ENCODE peak calls at places on chromosomes 13 and 19, in six cellular contexts. One of them, this sample, is unnamed.
A peak's percentile ranks its signal among the peaks of the same experiment; 100 is the strongest.

GRCh38 chr13:44171861-44172260 is 201.8 kb upstream of the SERP2 start:
- DNase-seq in IMR-90: no peak
- DNase-seq in A549: no peak
- DNase-seq in K562: no peak
- DNase-seq in H1: no peak
- DNase-seq in HepG2: no peak
- DNase-seq in this sample: no peak

GRCh38 chr13:36357692-36358091 is 11.5 kb upstream of the SPART start:
- DNase-seq in IMR-90: no peak
- DNase-seq in A549: no peak
- DNase-seq in K562: no peak
- DNase-seq in H1: no peak
- DNase-seq in HepG2: no peak
- DNase-seq in this sample: no peak

GRCh38 chr13:75145926-75146325 is 336.0 kb downstream of the TBC1D4 start:
- DNase-seq in IMR-90: no peak
- DNase-seq in A549: no peak
- DNase-seq in K562: no peak
- DNase-seq in H1: no peak
- DNase-seq in HepG2: no peak
- DNase-seq in this sample: no peak

GRCh38 chr13:43307921-43308433 is 284.6 kb downstream of the DNAJC15 start:
- DNase-seq in IMR-90: peak; percentile 87
- DNase-seq in A549: no peak
- DNase-seq in K562: peak; percentile 4
- DNase-seq in H1: no peak
- DNase-seq in HepG2: peak; percentile 86
- DNase-seq in this sample: peak; percentile 68

GRCh38 chr13:29131159-29131558 is 311.0 kb downstream of the MTUS2 start:
- DNase-seq in IMR-90: no peak
- DNase-seq in A549: no peak
- DNase-seq in K562: no peak
- DNase-seq in H1: no peak
- DNase-seq in HepG2: no peak
- DNase-seq in this sample: no peak

GRCh38 chr13:67084066-67084465 is 146.1 kb downstream of the PCDH9 start:
- DNase-seq in IMR-90: no peak
- DNase-seq in A549: no peak
- DNase-seq in K562: peak; percentile 25
- DNase-seq in H1: no peak
- DNase-seq in HepG2: no peak
- DNase-seq in this sample: no peak

GRCh38 chr13:50069255-50069654 is 54.0 kb downstream of the KCNRG start:
- DNase-seq in IMR-90: peak; percentile 52
- DNase-seq in A549: no peak
- DNase-seq in K562: no peak
- DNase-seq in H1: no peak
- DNase-seq in HepG2: no peak
- DNase-seq in this sample: no peak

GRCh38 chr13:91817250-91817649 is 418.8 kb downstream of the GPC5 start:
- DNase-seq in IMR-90: peak; percentile 13
- DNase-seq in A549: no peak
- DNase-seq in K562: peak; percentile 38
- DNase-seq in H1: no peak
- DNase-seq in HepG2: peak; percentile 1
- DNase-seq in this sample: no peak

GRCh38 chr13:109584844-109585361 is 201.5 kb downstream of the IRS2 start:
- DNase-seq in IMR-90: no peak
- DNase-seq in A549: no peak
- DNase-seq in K562: no peak
- DNase-seq in H1: no peak
- DNase-seq in HepG2: no peak
- DNase-seq in this sample: no peak

GRCh38 chr19:29623726-29624488 is 17.8 kb downstream of the POP4 start:
- DNase-seq in IMR-90: no peak
- DNase-seq in A549: no peak
- DNase-seq in K562: peak; percentile 57
- DNase-seq in H1: no peak
- DNase-seq in HepG2: no peak
- DNase-seq in this sample: no peak

GRCh38 chr13:26946675-26947342 is 186.2 kb upstream of the GPR12 start:
- DNase-seq in IMR-90: peak; percentile 73
- DNase-seq in A549: peak; percentile 50
- DNase-seq in K562: peak; percentile 66
- DNase-seq in H1: no peak
- DNase-seq in HepG2: peak; percentile 64
- DNase-seq in this sample: peak; percentile 16

GRCh38 chr13:26442541-26442940 is 114.9 kb upstream of the WASF3 start:
- DNase-seq in IMR-90: peak; percentile 82
- DNase-seq in A549: no peak
- DNase-seq in K562: no peak
- DNase-seq in H1: no peak
- DNase-seq in HepG2: no peak
- DNase-seq in this sample: no peak

GRCh38 chr19:42037649-42038048 is 32.4 kb downstream of the GRIK5 start:
- DNase-seq in IMR-90: no peak
- DNase-seq in A549: no peak
- DNase-seq in K562: no peak
- DNase-seq in H1: no peak
- DNase-seq in HepG2: no peak
- DNase-seq in this sample: no peak

GRCh38 chr13:27359203-27359821 is 65.1 kb upstream of the GTF3A start:
- DNase-seq in IMR-90: peak; percentile 73
- DNase-seq in A549: peak; percentile 53
- DNase-seq in K562: peak; percentile 65
- DNase-seq in H1: no peak
- DNase-seq in HepG2: peak; percentile 43
- DNase-seq in this sample: no peak

GRCh38 chr19:32519023-32519422 is 62.0 kb upstream of the PDCD5 start:
- DNase-seq in IMR-90: no peak
- DNase-seq in A549: no peak
- DNase-seq in K562: no peak
- DNase-seq in H1: no peak
- DNase-seq in HepG2: no peak
- DNase-seq in this sample: no peak

GRCh38 chr19:19280561-19280960 is 7.5 kb upstream of the TM6SF2 start:
- DNase-seq in IMR-90: peak; percentile 5
- DNase-seq in A549: no peak
- DNase-seq in K562: no peak
- DNase-seq in H1: no peak
- DNase-seq in HepG2: no peak
- DNase-seq in this sample: no peak

GRCh38 chr13:73284475-73284874 is 225.7 kb downstream of the KLF5 start:
- DNase-seq in IMR-90: no peak
- DNase-seq in A549: no peak
- DNase-seq in K562: no peak
- DNase-seq in H1: no peak
- DNase-seq in HepG2: no peak
- DNase-seq in this sample: no peak

GRCh38 chr19:14434157-14434501 is 1.0 kb downstream of the PKN1 start:
- DNase-seq in IMR-90: no peak
- DNase-seq in A549: no peak
- DNase-seq in K562: no peak
- DNase-seq in H1: no peak
- DNase-seq in HepG2: no peak
- DNase-seq in this sample: no peak

GRCh38 chr13:95956589-95957148 is 96.5 kb downstream of the UGGT2 start:
- DNase-seq in IMR-90: no peak
- DNase-seq in A549: no peak
- DNase-seq in K562: peak; percentile 23
- DNase-seq in H1: no peak
- DNase-seq in HepG2: no peak
- DNase-seq in this sample: peak; percentile 21

GRCh38 chr13:75566658-75567057 is 17.1 kb downstream of the UCHL3 start:
- DNase-seq in IMR-90: peak; percentile 71
- DNase-seq in A549: peak; percentile 2
- DNase-seq in K562: no peak
- DNase-seq in H1: no peak
- DNase-seq in HepG2: peak; percentile 31
- DNase-seq in this sample: no peak

GRCh38 chr19:13629687-13630357 is 123.5 kb upstream of the CACNA1A start:
- DNase-seq in IMR-90: peak; percentile 91
- DNase-seq in A549: no peak
- DNase-seq in K562: no peak
- DNase-seq in H1: no peak
- DNase-seq in HepG2: no peak
- DNase-seq in this sample: no peak

GRCh38 chr19:5093297-5093858 is 124.5 kb downstream of the KDM4B start:
- DNase-seq in IMR-90: no peak
- DNase-seq in A549: no peak
- DNase-seq in K562: peak; percentile 61
- DNase-seq in H1: no peak
- DNase-seq in HepG2: no peak
- DNase-seq in this sample: no peak

GRCh38 chr19:50679177-50680125 is 30.2 kb downstream of the C19orf81 start:
- DNase-seq in IMR-90: peak; percentile 66
- DNase-seq in A549: peak; percentile 98
- DNase-seq in K562: peak; percentile 92
- DNase-seq in H1: peak; percentile 96
- DNase-seq in HepG2: peak; percentile 48
- DNase-seq in this sample: peak; percentile 61

GRCh38 chr13:42478531-42479156 is 95.3 kb upstream of the TNFSF11 start:
- DNase-seq in IMR-90: peak; percentile 7
- DNase-seq in A549: peak; percentile 2
- DNase-seq in K562: no peak
- DNase-seq in H1: no peak
- DNase-seq in HepG2: no peak
- DNase-seq in this sample: no peak

GRCh38 chr19:14167594-14168138 is 31.3 kb upstream of the ASF1B start:
- DNase-seq in IMR-90: no peak
- DNase-seq in A549: no peak
- DNase-seq in K562: no peak
- DNase-seq in H1: no peak
- DNase-seq in HepG2: no peak
- DNase-seq in this sample: no peak

GRCh38 chr19:860481-861098 is 1.1 kb downstream of the CFD start:
- DNase-seq in IMR-90: peak; percentile 75
- DNase-seq in A549: peak; percentile 75
- DNase-seq in K562: peak; percentile 94
- DNase-seq in H1: no peak
- DNase-seq in HepG2: peak; percentile 53
- DNase-seq in this sample: no peak

GRCh38 chr13:107296804-107297203 is 728.9 kb upstream of the ARGLU1 start:
- DNase-seq in IMR-90: peak; percentile 71
- DNase-seq in A549: no peak
- DNase-seq in K562: no peak
- DNase-seq in H1: no peak
- DNase-seq in HepG2: no peak
- DNase-seq in this sample: no peak

GRCh38 chr13:21478881-21479808 is 20.0 kb upstream of the ZDHHC20 start:
- DNase-seq in IMR-90: peak; percentile 81
- DNase-seq in A549: no peak
- DNase-seq in K562: peak; percentile 77
- DNase-seq in H1: no peak
- DNase-seq in HepG2: peak; percentile 72
- DNase-seq in this sample: no peak

GRCh38 chr13:28094311-28094710 is 6.1 kb downstream of the FLT3 start:
- DNase-seq in IMR-90: no peak
- DNase-seq in A549: no peak
- DNase-seq in K562: no peak
- DNase-seq in H1: no peak
- DNase-seq in HepG2: no peak
- DNase-seq in this sample: no peak

DNA sequence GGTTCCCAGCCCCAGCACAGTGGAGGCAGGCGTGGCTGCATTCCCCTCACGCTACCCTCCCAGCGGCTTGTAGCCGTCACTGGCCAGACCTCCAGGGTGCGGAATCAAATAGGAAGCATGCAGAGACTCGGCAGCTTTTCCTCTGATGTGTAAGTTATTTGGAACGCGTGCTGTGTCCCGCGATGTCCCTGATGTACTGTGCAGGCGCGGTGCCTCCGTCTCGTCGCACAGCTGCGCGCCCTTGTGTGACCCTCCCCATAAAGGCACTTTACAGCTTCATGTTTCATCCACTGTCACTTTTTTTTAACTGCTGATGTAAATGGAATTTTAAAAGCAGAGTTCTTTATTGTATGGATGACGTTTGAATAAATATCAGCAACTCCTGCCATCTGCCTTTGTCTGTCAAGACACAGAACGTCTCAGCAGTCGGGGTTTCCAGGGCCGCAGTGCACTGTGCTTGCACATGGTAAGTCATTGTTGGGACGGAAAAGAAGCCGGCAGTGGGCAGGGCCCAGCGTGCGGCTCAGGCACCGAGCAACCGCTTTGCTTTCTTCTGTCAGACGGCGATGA is 7.3 kb upstream of the F7 start:
- DNase-seq in IMR-90: peak; percentile 66
- DNase-seq in A549: no peak
- DNase-seq in K562: no peak
- DNase-seq in H1: no peak
- DNase-seq in HepG2: no peak
- DNase-seq in this sample: no peak
- TF ChIP-seq RFX5 in IMR-90: no peak
- TF ChIP-seq RFX5 in A549: no peak
- TF ChIP-seq RFX5 in K562: no peak
- TF ChIP-seq RFX5 in H1: no peak
- TF ChIP-seq RFX5 in HepG2: no peak
- TF ChIP-seq RFX5 in this sample: no peak

GRCh38 chr13:30331331-30331771 is 24.0 kb upstream of the KATNAL1 start:
- DNase-seq in IMR-90: no peak
- DNase-seq in A549: no peak
- DNase-seq in K562: no peak
- DNase-seq in H1: no peak
- DNase-seq in HepG2: no peak
- DNase-seq in this sample: no peak
- TF ChIP-seq CEBPB in IMR-90: no peak
- TF ChIP-seq CEBPB in A549: no peak
- TF ChIP-seq CEBPB in K562: no peak
- TF ChIP-seq CEBPB in H1: no peak
- TF ChIP-seq CEBPB in HepG2: no peak
- TF ChIP-seq CEBPB in this sample: no peak

DNA sequence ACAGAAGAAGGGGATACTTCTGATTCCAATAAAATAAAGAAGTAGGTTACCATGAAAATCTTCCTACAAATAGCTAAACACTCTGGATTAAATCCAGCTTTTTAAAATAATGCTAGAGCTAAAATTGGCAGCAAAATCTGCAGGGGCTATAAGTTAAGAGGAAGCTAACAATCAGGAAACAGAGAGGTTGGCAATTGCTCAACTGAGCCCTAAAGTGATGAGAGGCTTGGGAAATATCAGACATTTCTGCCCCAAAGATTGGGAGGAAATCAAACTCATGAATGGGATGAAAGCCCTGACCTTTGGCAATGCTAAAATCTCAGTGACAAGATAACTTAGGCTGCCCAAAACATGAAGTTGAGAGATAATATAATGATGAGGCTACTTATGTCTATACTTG is 1438.0 kb downstream of the EFNB2 start:
- DNase-seq in IMR-90: no peak
- DNase-seq in A549: no peak
- DNase-seq in K562: no peak
- DNase-seq in H1: no peak
- DNase-seq in HepG2: no peak
- DNase-seq in this sample: no peak
- TF ChIP-seq RFX5 in IMR-90: no peak
- TF ChIP-seq RFX5 in A549: no peak
- TF ChIP-seq RFX5 in K562: no peak
- TF ChIP-seq RFX5 in H1: no peak
- TF ChIP-seq RFX5 in HepG2: no peak
- TF ChIP-seq RFX5 in this sample: no peak

GRCh38 chr19:10760268-10760944 is 42.5 kb downstream of the DNM2 start:
- DNase-seq in IMR-90: no peak
- DNase-seq in A549: no peak
- DNase-seq in K562: peak; percentile 57
- DNase-seq in H1: no peak
- DNase-seq in HepG2: no peak
- DNase-seq in this sample: no peak
- TF ChIP-seq CEBPB in IMR-90: no peak
- TF ChIP-seq CEBPB in A549: no peak
- TF ChIP-seq CEBPB in K562: no peak
- TF ChIP-seq CEBPB in H1: no peak
- TF ChIP-seq CEBPB in HepG2: no peak
- TF ChIP-seq CEBPB in this sample: no peak